ENCODE peak calls at places on chromosomes 11 and 22, in six cellular contexts. F is A549, U is K562, O is HepG2, R is GM12878, X is endothelial cell of umbilical vein. B is an unnamed sample.

GRCh38 chr11:11968511-11969280 is 39.7 kb downstream of the DKK3 start:
- DNase-seq in F (no peak), U (no peak), O (no peak), R (no peak), X (no peak), B (no peak)

GRCh38 chr22:39176673-39177455 is 24.4 kb upstream of the CBX7 start:
- DNase-seq in F (no peak), U (no peak), O (no peak), R (no peak), X (peak; percentile 21), B (no peak)

GRCh38 chr11:113540416-113541330 is 65.5 kb upstream of the DRD2 start:
- DNase-seq in F (no peak), U (no peak), O (no peak), R (no peak), X (no peak), B (no peak)

GRCh38 chr22:38267086-38267485 is 5.7 kb downstream of the TMEM184B start:
- DNase-seq in F (no peak), U (peak; percentile 63), O (no peak), R (no peak), X (peak; percentile 52), B (peak; percentile 71)

GRCh38 chr11:28535677-28536076 is 427.5 kb downstream of the METTL15 start:
- DNase-seq in F (no peak), U (no peak), O (no peak), R (no peak), X (no peak), B (no peak)

GRCh38 chr11:2580444-2581050 is 119.2 kb downstream of the KCNQ1OT1 start:
- DNase-seq in F (no peak), U (no peak), O (no peak), R (no peak), X (no peak), B (no peak)

GRCh38 chr11:57266157-57266556 is 29.1 kb upstream of the APLNR start:
- DNase-seq in F (no peak), U (no peak), O (no peak), R (no peak), X (no peak), B (no peak)

GRCh38 chr11:68010058-68011041 is at the start of gene ALDH3B1:
- DNase-seq in F (peak; percentile 97), U (peak; percentile 86), O (peak; percentile 73), R (no peak), X (peak; percentile 40), B (peak; percentile 100)

GRCh38 chr11:57406337-57406904 is 16.0 kb upstream of the PRG2 start:
- DNase-seq in F (no peak), U (no peak), O (no peak), R (peak; percentile 64), X (peak; percentile 90), B (peak; percentile 79)

GRCh38 chr11:117900720-117901440 is 24.4 kb upstream of the FXYD6 start:
- DNase-seq in F (no peak), U (no peak), O (no peak), R (no peak), X (no peak), B (no peak)

GRCh38 chr11:75456596-75456995 is 23.6 kb upstream of the KLHL35 start:
- DNase-seq in F (no peak), U (no peak), O (no peak), R (no peak), X (no peak), B (no peak)

GRCh38 chr22:19783531-19784395 is 23.2 kb downstream of the TBX1 start:
- DNase-seq in F (no peak), U (no peak), O (no peak), R (no peak), X (no peak), B (no peak)

GRCh38 chr11:2698386-2699184 is 1.2 kb downstream of the KCNQ1OT1 start:
- DNase-seq in F (no peak), U (no peak), O (no peak), R (no peak), X (no peak), B (no peak)

GRCh38 chr11:2298795-2299747 is 2.6 kb downstream of the C11orf21 start:
- DNase-seq in F (peak; percentile 59), U (peak; percentile 65), O (peak; percentile 63), R (no peak), X (no peak), B (peak; percentile 35)

GRCh38 chr11:117017456-117017855 is 80.8 kb downstream of the SIK3 start:
- DNase-seq in F (no peak), U (no peak), O (no peak), R (no peak), X (no peak), B (no peak)

GRCh38 chr22:44883011-44883421 is 126.8 kb downstream of the PHF21B start:
- DNase-seq in F (no peak), U (no peak), O (no peak), R (no peak), X (no peak), B (no peak)

GRCh38 chr11:63937713-63938480 is 905 bp upstream of the NAA40 start:
- DNase-seq in F (no peak), U (peak; percentile 62), O (no peak), R (no peak), X (no peak), B (peak; percentile 55)

GRCh38 chr11:19437760-19438159 is 197.0 kb upstream of the E2F8 start:
- DNase-seq in F (peak; percentile 39), U (no peak), O (no peak), R (no peak), X (peak; percentile 85), B (no peak)

GRCh38 chr22:17867160-17867785 is 93.0 kb upstream of the BID start:
- DNase-seq in F (no peak), U (peak; percentile 64), O (no peak), R (no peak), X (no peak), B (peak; percentile 44)

GRCh38 chr11:96500440-96500839 is 110.6 kb downstream of the JRKL start:
- DNase-seq in F (no peak), U (no peak), O (no peak), R (no peak), X (no peak), B (no peak)

GRCh38 chr22:43099095-43099494 is 9.9 kb upstream of the TTLL1 start:
- DNase-seq in F (no peak), U (no peak), O (no peak), R (no peak), X (no peak), B (no peak)

GRCh38 chr11:100515087-100515486 is 172.0 kb upstream of the ARHGAP42 start:
- DNase-seq in F (peak; percentile 25), U (no peak), O (no peak), R (no peak), X (no peak), B (no peak)

GRCh38 chr11:134741453-134742227 is 329.6 kb upstream of the B3GAT1 start:
- DNase-seq in F (no peak), U (no peak), O (peak; percentile 15), R (no peak), X (peak; percentile 3), B (no peak)

GRCh38 chr22:41979423-41980250 is 10.4 kb downstream of the SEPTIN3 start:
- DNase-seq in F (no peak), U (no peak), O (no peak), R (no peak), X (no peak), B (no peak)

GRCh38 chr22:37741312-37741795 is 44.5 kb downstream of the TRIOBP start:
- DNase-seq in F (peak; percentile 75), U (no peak), O (peak; percentile 73), R (no peak), X (no peak), B (peak; percentile 97)

GRCh38 chr22:46749682-46750529 is 11.9 kb upstream of the CERK start:
- DNase-seq in F (no peak), U (no peak), O (no peak), R (no peak), X (peak; percentile 45), B (no peak)

GRCh38 chr11:35236667-35237003 is 97.7 kb downstream of the CD44 start:
- DNase-seq in F (no peak), U (no peak), O (no peak), R (no peak), X (no peak), B (peak; percentile 22)

GRCh38 chr11:65376138-65376713 is 6.2 kb downstream of the SLC25A45 start:
- DNase-seq in F (no peak), U (no peak), O (no peak), R (no peak), X (no peak), B (no peak)
- TF ChIP-seq CTCF in F (no peak), U (no peak), O (no peak), R (no peak), X (no peak), B (no peak)

GRCh38 chr11:69752890-69753289 is 22.3 kb downstream of the FGF4 start:
- DNase-seq in F (no peak), U (no peak), O (no peak), R (no peak), X (no peak), B (no peak)
- TF ChIP-seq MYC in F (no peak), U (no peak), O (no peak), R (no peak), X (no peak), B (no peak)

DNA sequence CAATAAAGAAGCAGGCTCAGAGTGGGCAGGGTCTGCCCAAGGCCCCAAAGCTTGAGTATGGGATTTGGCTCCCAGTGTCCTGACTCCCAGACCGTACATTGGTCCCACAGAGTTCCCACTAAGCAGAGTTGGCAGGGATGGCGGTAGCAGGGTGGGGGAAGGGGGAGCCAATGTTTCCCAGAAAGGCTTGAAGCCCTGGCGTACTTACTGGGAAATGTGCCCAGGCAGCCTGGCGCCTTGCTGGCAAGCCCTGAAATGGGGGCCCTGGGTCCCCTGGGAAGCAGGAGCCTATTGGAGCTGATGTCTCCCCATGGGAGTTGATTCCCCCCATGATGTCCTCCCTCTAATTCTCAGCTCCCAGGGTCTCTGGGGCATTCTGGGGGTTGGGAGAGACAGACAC is 9.3 kb downstream of the ARHGEF17 start:
- DNase-seq in F (no peak), U (no peak), O (no peak), R (no peak), X (no peak), B (no peak)
- H3K4me3 ChIP-seq in F (no peak overlapping the region), U (no peak overlapping the region), O (no peak overlapping the region), R (no peak overlapping the region), X (no peak overlapping the region), B (no peak overlapping the region)

GRCh38 chr11:14305649-14306048 is 53.3 kb downstream of the RRAS2 start:
- DNase-seq in F (no peak), U (no peak), O (no peak), R (no peak), X (no peak), B (no peak)

GRCh38 chr11:14308114-14308896 is 50.7 kb downstream of the RRAS2 start:
- DNase-seq in F (peak; percentile 66), U (peak; percentile 56), O (peak; percentile 50), R (no peak), X (peak; percentile 53), B (peak; percentile 59)

GRCh38 chr11:14304601-14305000 is 54.4 kb downstream of the RRAS2 start:
- DNase-seq in F (no peak), U (no peak), O (no peak), R (no peak), X (no peak), B (no peak)

GRCh38 chr11:14308897-14309387 is 50.0 kb downstream of the RRAS2 start:
- DNase-seq in F (no peak), U (no peak), O (no peak), R (no peak), X (no peak), B (no peak)

DNA sequence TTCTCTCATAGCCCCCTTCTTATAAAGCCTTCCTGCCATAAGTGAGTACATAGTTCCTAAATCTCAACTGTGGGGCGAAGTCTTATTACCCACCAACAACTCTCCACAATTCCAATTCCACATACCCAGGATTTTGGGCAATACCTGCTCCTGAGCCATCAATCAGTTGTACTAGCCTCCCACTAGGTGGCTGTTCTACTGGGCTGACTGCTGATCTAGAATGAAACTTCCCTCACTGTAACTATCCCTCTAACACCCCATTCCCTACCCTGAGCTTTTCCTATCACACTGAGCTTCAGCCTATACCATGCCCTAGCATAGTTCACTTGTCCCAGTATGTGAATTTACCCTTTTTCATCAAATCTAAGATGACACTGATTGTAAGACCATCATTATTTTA is 52.5 kb downstream of the RRAS2 start:
- DNase-seq in F (peak; percentile 22), U (no peak), O (no peak), R (no peak), X (no peak), B (no peak)
- TF ChIP-seq CTCF in F (no peak), U (no peak), O (peak; percentile 5), R (peak; percentile 17), X (no peak), B (no peak)

B was measured in NB4.